ENCODE peak calls at places on chromosomes 5 and 9, in six cellular contexts. One of them, this sample, is unnamed.

GRCh38 chr5:173828952-173829351 is 59.2 kb upstream of the CPEB4 start:
- DNase-seq in K562: no peak
- DNase-seq in PC-9: no peak
- DNase-seq in lower lobe of right lung: no peak
- DNase-seq in CD4-positive, alpha-beta memory T cell: no peak
- DNase-seq in CD8-positive, alpha-beta T cell: no peak
- DNase-seq in this sample: no peak

GRCh38 chr5:77423022-77423750 is 68.9 kb downstream of the WDR41 start:
- DNase-seq in PC-9: no peak
- DNase-seq in lower lobe of right lung: no peak
- DNase-seq in CD8-positive, alpha-beta T cell: no peak
- DNase-seq in K562: no peak
- DNase-seq in CD4-positive, alpha-beta memory T cell: no peak
- DNase-seq in this sample: no peak

GRCh38 chr5:81854915-81855314 is 104.0 kb upstream of the SSBP2 start:
- DNase-seq in K562: peak; percentile 14
- DNase-seq in CD4-positive, alpha-beta memory T cell: no peak
- DNase-seq in lower lobe of right lung: no peak
- DNase-seq in CD8-positive, alpha-beta T cell: no peak
- DNase-seq in PC-9: no peak
- DNase-seq in this sample: no peak

GRCh38 chr5:72427488-72428437 is 79.4 kb downstream of the ZNF366 start:
- DNase-seq in CD4-positive, alpha-beta memory T cell: no peak
- DNase-seq in CD8-positive, alpha-beta T cell: no peak
- DNase-seq in K562: no peak
- DNase-seq in PC-9: no peak
- DNase-seq in lower lobe of right lung: no peak
- DNase-seq in this sample: no peak

GRCh38 chr5:44294492-44294891 is 94.7 kb downstream of the FGF10 start:
- DNase-seq in K562: no peak
- DNase-seq in CD8-positive, alpha-beta T cell: no peak
- DNase-seq in lower lobe of right lung: no peak
- DNase-seq in CD4-positive, alpha-beta memory T cell: no peak
- DNase-seq in PC-9: no peak
- DNase-seq in this sample: no peak

GRCh38 chr5:45372629-45373028 is 323.6 kb downstream of the HCN1 start:
- DNase-seq in K562: no peak
- DNase-seq in lower lobe of right lung: no peak
- DNase-seq in CD8-positive, alpha-beta T cell: no peak
- DNase-seq in CD4-positive, alpha-beta memory T cell: no peak
- DNase-seq in PC-9: no peak
- DNase-seq in this sample: no peak

GRCh38 chr5:132483101-132483500 is 7.5 kb downstream of the IRF1 start:
- DNase-seq in K562: no peak
- DNase-seq in CD4-positive, alpha-beta memory T cell: no peak
- DNase-seq in lower lobe of right lung: no peak
- DNase-seq in PC-9: no peak
- DNase-seq in CD8-positive, alpha-beta T cell: no peak
- DNase-seq in this sample: no peak

GRCh38 chr5:55278778-55279177 is 28.7 kb downstream of the DHX29 start:
- DNase-seq in K562: no peak
- DNase-seq in CD8-positive, alpha-beta T cell: no peak
- DNase-seq in CD4-positive, alpha-beta memory T cell: no peak
- DNase-seq in lower lobe of right lung: no peak
- DNase-seq in PC-9: no peak
- DNase-seq in this sample: no peak

GRCh38 chr9:132451276-132451675 is 41.3 kb downstream of the CFAP77 start:
- DNase-seq in CD4-positive, alpha-beta memory T cell: no peak
- DNase-seq in lower lobe of right lung: no peak
- DNase-seq in CD8-positive, alpha-beta T cell: peak; percentile 41
- DNase-seq in PC-9: no peak
- DNase-seq in K562: no peak
- DNase-seq in this sample: no peak

GRCh38 chr9:81380504-81380903 is 308.8 kb downstream of the TLE1 start:
- DNase-seq in PC-9: no peak
- DNase-seq in CD8-positive, alpha-beta T cell: no peak
- DNase-seq in K562: no peak
- DNase-seq in lower lobe of right lung: no peak
- DNase-seq in CD4-positive, alpha-beta memory T cell: no peak
- DNase-seq in this sample: no peak

GRCh38 chr5:107813559-107813958 is 142.8 kb upstream of the EFNA5 start:
- DNase-seq in K562: no peak
- DNase-seq in CD4-positive, alpha-beta memory T cell: no peak
- DNase-seq in PC-9: no peak
- DNase-seq in lower lobe of right lung: no peak
- DNase-seq in CD8-positive, alpha-beta T cell: no peak
- DNase-seq in this sample: no peak

GRCh38 chr5:172280937-172281336 is 2.6 kb downstream of the UBTD2 start:
- DNase-seq in PC-9: no peak
- DNase-seq in CD4-positive, alpha-beta memory T cell: no peak
- DNase-seq in lower lobe of right lung: no peak
- DNase-seq in K562: no peak
- DNase-seq in CD8-positive, alpha-beta T cell: no peak
- DNase-seq in this sample: peak; percentile 75

GRCh38 chr5:74394924-74395880 is 245.3 kb downstream of the ENC1 start:
- DNase-seq in CD8-positive, alpha-beta T cell: no peak
- DNase-seq in lower lobe of right lung: no peak
- DNase-seq in K562: no peak
- DNase-seq in CD4-positive, alpha-beta memory T cell: no peak
- DNase-seq in PC-9: peak; percentile 99
- DNase-seq in this sample: no peak

GRCh38 chr5:40405985-40406384 is 273.7 kb upstream of the PTGER4 start:
- DNase-seq in K562: no peak
- DNase-seq in lower lobe of right lung: no peak
- DNase-seq in CD8-positive, alpha-beta T cell: no peak
- DNase-seq in CD4-positive, alpha-beta memory T cell: peak; percentile 66
- DNase-seq in PC-9: peak; percentile 17
- DNase-seq in this sample: no peak

GRCh38 chr9:137316012-137316981 is 14.2 kb upstream of the NRARP start:
- DNase-seq in K562: peak; percentile 95
- DNase-seq in CD8-positive, alpha-beta T cell: no peak
- DNase-seq in lower lobe of right lung: no peak
- DNase-seq in CD4-positive, alpha-beta memory T cell: no peak
- DNase-seq in PC-9: no peak
- DNase-seq in this sample: peak; percentile 46

GRCh38 chr5:15715966-15716365 is 216.0 kb downstream of the FBXL7 start:
- DNase-seq in lower lobe of right lung: no peak
- DNase-seq in PC-9: no peak
- DNase-seq in CD4-positive, alpha-beta memory T cell: no peak
- DNase-seq in CD8-positive, alpha-beta T cell: no peak
- DNase-seq in K562: no peak
- DNase-seq in this sample: no peak

DNA sequence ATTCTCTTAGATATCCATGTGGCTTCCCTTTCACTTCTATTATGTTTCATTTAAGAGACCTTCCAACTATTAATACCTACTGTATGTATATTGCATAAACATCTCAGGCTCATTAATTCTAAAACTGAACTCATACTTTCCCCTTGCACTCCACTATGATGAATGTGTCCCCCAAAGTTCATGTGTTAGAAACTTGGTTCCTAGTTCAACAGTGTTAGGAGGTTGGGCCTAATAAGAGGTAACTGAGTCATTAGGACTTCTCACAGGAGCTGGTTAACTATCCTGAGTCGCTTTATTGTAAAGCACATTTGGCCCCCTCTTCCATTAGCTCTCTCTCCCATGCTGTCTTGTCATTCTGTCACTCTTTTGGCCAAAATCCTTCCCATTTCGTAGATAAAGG is 22.0 kb downstream of the ANKHD1 start:
- DNase-seq in lower lobe of right lung: no peak
- DNase-seq in PC-9: no peak
- DNase-seq in CD8-positive, alpha-beta T cell: no peak
- DNase-seq in K562: no peak
- DNase-seq in CD4-positive, alpha-beta memory T cell: no peak
- DNase-seq in this sample: no peak
- H3K9me3 ChIP-seq in lower lobe of right lung: no peaks in the 10 kb centered on the region
- H3K9me3 ChIP-seq in PC-9: no peaks in the 10 kb centered on the region
- H3K9me3 ChIP-seq in CD8-positive, alpha-beta T cell: no peaks in the 10 kb centered on the region
- H3K9me3 ChIP-seq in K562: no peaks in the 10 kb centered on the region
- H3K9me3 ChIP-seq in CD4-positive, alpha-beta memory T cell: no peaks in the 10 kb centered on the region
- H3K9me3 ChIP-seq in this sample: no peaks in the 10 kb centered on the region

GRCh38 chr5:150235548-150235895 is 45.7 kb downstream of the SLC6A7 start:
- DNase-seq in PC-9: no peak
- DNase-seq in CD8-positive, alpha-beta T cell: no peak
- DNase-seq in CD4-positive, alpha-beta memory T cell: no peak
- DNase-seq in lower lobe of right lung: no peak
- DNase-seq in K562: no peak
- DNase-seq in this sample: no peak
- H3K4me1 ChIP-seq in PC-9: no peaks in the 10 kb centered on the region
- H3K4me1 ChIP-seq in CD8-positive, alpha-beta T cell: no peaks in the 10 kb centered on the region
- H3K4me1 ChIP-seq in CD4-positive, alpha-beta memory T cell: no peaks in the 10 kb centered on the region
- H3K4me1 ChIP-seq in lower lobe of right lung: no peaks in the 10 kb centered on the region
- H3K4me1 ChIP-seq in K562: no peaks in the 10 kb centered on the region
- H3K4me1 ChIP-seq in this sample: no peaks in the 10 kb centered on the region

GRCh38 chr5:37709020-37709419 is 130.8 kb downstream of the GDNF start:
- DNase-seq in PC-9: no peak
- DNase-seq in CD8-positive, alpha-beta T cell: no peak
- DNase-seq in lower lobe of right lung: no peak
- DNase-seq in K562: no peak
- DNase-seq in CD4-positive, alpha-beta memory T cell: no peak
- DNase-seq in this sample: no peak

GRCh38 chr5:37704406-37704805 is 135.4 kb downstream of the GDNF start:
- DNase-seq in PC-9: no peak
- DNase-seq in CD8-positive, alpha-beta T cell: no peak
- DNase-seq in CD4-positive, alpha-beta memory T cell: no peak
- DNase-seq in lower lobe of right lung: no peak
- DNase-seq in K562: no peak
- DNase-seq in this sample: no peak

GRCh38 chr5:37701868-37702267 is 138.0 kb downstream of the GDNF start:
- DNase-seq in PC-9: no peak
- DNase-seq in CD4-positive, alpha-beta memory T cell: no peak
- DNase-seq in CD8-positive, alpha-beta T cell: no peak
- DNase-seq in lower lobe of right lung: no peak
- DNase-seq in K562: no peak
- DNase-seq in this sample: no peak

GRCh38 chr5:37703841-37704241 is 136.0 kb downstream of the GDNF start:
- DNase-seq in lower lobe of right lung: no peak
- DNase-seq in PC-9: no peak
- DNase-seq in K562: no peak
- DNase-seq in CD8-positive, alpha-beta T cell: no peak
- DNase-seq in CD4-positive, alpha-beta memory T cell: no peak
- DNase-seq in this sample: no peak
- H3K27ac ChIP-seq in lower lobe of right lung: no peak overlapping the region
- H3K27ac ChIP-seq in PC-9: no peak overlapping the region
- H3K27ac ChIP-seq in K562: no peak overlapping the region
- H3K27ac ChIP-seq in CD8-positive, alpha-beta T cell: no peak overlapping the region
- H3K27ac ChIP-seq in CD4-positive, alpha-beta memory T cell: no peak overlapping the region
- H3K27ac ChIP-seq in this sample: no peak overlapping the region

GRCh38 chr5:103075442-103075841 is 44.5 kb downstream of the GIN1 start:
- DNase-seq in lower lobe of right lung: no peak
- DNase-seq in CD8-positive, alpha-beta T cell: no peak
- DNase-seq in PC-9: no peak
- DNase-seq in CD4-positive, alpha-beta memory T cell: no peak
- DNase-seq in K562: no peak
- DNase-seq in this sample: no peak

GRCh38 chr5:103079796-103080195 is 40.1 kb downstream of the GIN1 start:
- DNase-seq in CD8-positive, alpha-beta T cell: no peak
- DNase-seq in lower lobe of right lung: no peak
- DNase-seq in PC-9: no peak
- DNase-seq in CD4-positive, alpha-beta memory T cell: no peak
- DNase-seq in K562: no peak
- DNase-seq in this sample: no peak
- H3K9me3 ChIP-seq in CD8-positive, alpha-beta T cell: peaks cover 36% of the 10 kb centered on the region
- H3K9me3 ChIP-seq in lower lobe of right lung: peaks cover 72% of the 10 kb centered on the region
- H3K9me3 ChIP-seq in PC-9: peaks cover 33% of the 10 kb centered on the region
- H3K9me3 ChIP-seq in CD4-positive, alpha-beta memory T cell: no peaks in the 10 kb centered on the region
- H3K9me3 ChIP-seq in K562: no peaks in the 10 kb centered on the region
- H3K9me3 ChIP-seq in this sample: peaks cover 13% of the 10 kb centered on the region

DNA sequence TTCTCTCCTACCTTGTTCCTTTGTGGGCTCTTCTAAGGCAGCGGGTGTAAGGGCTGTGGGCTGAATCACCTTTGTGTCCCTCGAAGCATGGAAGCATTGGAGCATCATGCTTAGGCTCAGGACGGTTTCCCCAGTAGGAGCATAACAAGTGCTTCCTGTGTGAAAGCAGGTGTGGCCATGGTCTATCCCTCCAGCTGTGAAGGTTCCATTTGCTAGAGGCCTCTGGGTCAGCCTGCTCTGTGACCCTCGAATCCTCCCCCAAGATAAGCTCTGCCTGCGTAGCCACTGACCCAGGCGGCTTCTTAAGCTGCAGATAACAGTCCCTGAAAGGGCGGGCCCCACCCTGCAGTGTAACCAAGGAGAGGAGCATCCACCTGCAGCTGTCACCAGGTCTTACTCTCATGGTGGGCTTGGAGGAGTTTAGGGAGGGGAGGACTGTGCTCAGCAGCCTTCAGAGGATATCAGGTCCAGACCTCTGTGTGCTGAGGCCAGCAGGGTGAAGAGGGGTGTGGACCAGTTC is 8.4 kb upstream of the NDST1 start:
- DNase-seq in CD8-positive, alpha-beta T cell: no peak
- DNase-seq in PC-9: no peak
- DNase-seq in lower lobe of right lung: no peak
- DNase-seq in CD4-positive, alpha-beta memory T cell: no peak
- DNase-seq in K562: peak; percentile 79
- DNase-seq in this sample: no peak
- H3K4me1 ChIP-seq in CD8-positive, alpha-beta T cell: no peaks in the 10 kb centered on the region
- H3K4me1 ChIP-seq in PC-9: peaks cover 20% of the 10 kb centered on the region
- H3K4me1 ChIP-seq in lower lobe of right lung: peaks cover 82% of the 10 kb centered on the region
- H3K4me1 ChIP-seq in CD4-positive, alpha-beta memory T cell: no peaks in the 10 kb centered on the region
- H3K4me1 ChIP-seq in K562: peaks cover 43% of the 10 kb centered on the region
- H3K4me1 ChIP-seq in this sample: peaks cover 60% of the 10 kb centered on the region

DNA sequence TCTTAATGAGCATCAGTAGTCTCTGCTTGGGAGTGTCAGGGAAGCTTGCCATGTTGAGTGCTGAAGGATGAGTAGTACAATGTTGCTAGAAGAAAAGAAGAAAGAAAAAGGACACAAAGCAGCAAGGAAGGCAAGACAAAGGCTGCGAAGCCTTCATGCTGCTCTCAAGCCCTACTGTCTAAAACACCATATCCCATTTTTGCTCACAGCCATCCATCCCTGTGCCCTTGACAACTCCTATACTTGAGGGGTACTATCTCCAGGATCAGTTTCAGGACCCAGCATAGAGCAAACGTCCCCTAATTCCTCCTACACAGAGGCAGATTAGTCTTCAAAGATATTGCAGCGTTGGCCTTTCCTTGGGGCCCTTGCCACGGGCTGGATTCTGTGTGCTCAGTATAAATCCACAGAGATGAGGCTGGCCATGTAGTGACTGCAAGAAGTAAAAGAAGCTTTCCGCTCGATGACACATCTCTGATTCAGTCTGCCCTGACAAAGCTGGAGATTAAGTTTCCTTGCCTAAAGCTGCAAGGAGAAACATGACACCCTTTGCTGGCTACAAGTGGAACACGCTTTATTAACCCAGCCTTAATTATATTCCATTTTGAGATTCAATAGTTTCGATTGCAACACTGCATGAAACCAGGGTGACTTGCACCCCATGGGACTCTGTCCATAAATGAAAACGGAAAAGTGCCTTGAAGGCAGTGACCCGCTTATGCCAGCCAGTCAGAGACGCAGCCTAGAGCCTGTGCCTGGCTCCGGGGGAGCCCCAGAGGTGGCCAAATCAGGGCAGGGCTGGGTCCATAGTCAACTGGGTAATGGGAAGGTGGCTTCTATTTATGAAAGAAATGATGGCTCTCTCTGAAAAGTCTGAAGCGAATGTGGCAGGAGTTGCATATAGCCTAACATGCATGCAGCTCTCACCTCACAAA is 304.5 kb downstream of the ACTL7B start:
- DNase-seq in CD8-positive, alpha-beta T cell: no peak
- DNase-seq in K562: no peak
- DNase-seq in lower lobe of right lung: no peak
- DNase-seq in PC-9: peak; percentile 99
- DNase-seq in CD4-positive, alpha-beta memory T cell: no peak
- DNase-seq in this sample: peak; percentile 11
- H3K27ac ChIP-seq in CD8-positive, alpha-beta T cell: no peak overlapping the region
- H3K27ac ChIP-seq in K562: no peak overlapping the region
- H3K27ac ChIP-seq in lower lobe of right lung: no peak overlapping the region
- H3K27ac ChIP-seq in PC-9: peak overlapping the region; percentile 99
- H3K27ac ChIP-seq in CD4-positive, alpha-beta memory T cell: no peak overlapping the region
- H3K27ac ChIP-seq in this sample: no peak overlapping the region